ENCODE peak calls at places on chromosomes 12 and 14, in four cellular contexts. One of them, this sample, is unnamed.

GRCh38 chr14:106268013-106268727 is 741.8 kb downstream of the TMEM121 start:
- DNase-seq in esophagus squamous epithelium: no peak
- DNase-seq in left ventricle myocardium inferior: no peak
- DNase-seq in PC-3: no peak
- DNase-seq in this sample: no peak

GRCh38 chr12:50505386-50505827 is 622 bp downstream of the DIP2B start:
- DNase-seq in esophagus squamous epithelium: no peak
- DNase-seq in left ventricle myocardium inferior: peak; percentile 21
- DNase-seq in PC-3: peak; percentile 32
- DNase-seq in this sample: no peak

GRCh38 chr12:45268672-45269406 is 52.9 kb downstream of the ANO6 start:
- DNase-seq in esophagus squamous epithelium: no peak
- DNase-seq in left ventricle myocardium inferior: peak; percentile 80
- DNase-seq in PC-3: peak; percentile 95
- DNase-seq in this sample: peak; percentile 94

GRCh38 chr14:62015945-62016344 is 253.7 kb downstream of the SNAPC1 start:
- DNase-seq in esophagus squamous epithelium: no peak
- DNase-seq in left ventricle myocardium inferior: no peak
- DNase-seq in PC-3: peak; percentile 35
- DNase-seq in this sample: no peak

GRCh38 chr14:97408937-97409860 is 612.0 kb downstream of the VRK1 start:
- DNase-seq in esophagus squamous epithelium: no peak
- DNase-seq in left ventricle myocardium inferior: no peak
- DNase-seq in PC-3: no peak
- DNase-seq in this sample: no peak

GRCh38 chr14:104554088-104554607 is 25.4 kb upstream of the C14orf180 start:
- DNase-seq in esophagus squamous epithelium: no peak
- DNase-seq in left ventricle myocardium inferior: peak; percentile 11
- DNase-seq in PC-3: no peak
- DNase-seq in this sample: no peak

GRCh38 chr12:59736786-59737185 is 141.0 kb downstream of the SLC16A7 start:
- DNase-seq in esophagus squamous epithelium: no peak
- DNase-seq in left ventricle myocardium inferior: no peak
- DNase-seq in PC-3: peak; percentile 81
- DNase-seq in this sample: peak; percentile 87

GRCh38 chr14:96502621-96503251 is 554 bp downstream of the PAPOLA start:
- DNase-seq in esophagus squamous epithelium: no peak
- DNase-seq in left ventricle myocardium inferior: peak; percentile 50
- DNase-seq in PC-3: peak; percentile 23
- DNase-seq in this sample: peak; percentile 15

GRCh38 chr12:125113800-125114199 is 48.6 kb downstream of the AACS start:
- DNase-seq in esophagus squamous epithelium: no peak
- DNase-seq in left ventricle myocardium inferior: no peak
- DNase-seq in PC-3: no peak
- DNase-seq in this sample: no peak

GRCh38 chr14:90893510-90893909 is 77.3 kb upstream of the TTC7B start:
- DNase-seq in esophagus squamous epithelium: no peak
- DNase-seq in left ventricle myocardium inferior: no peak
- DNase-seq in PC-3: no peak
- DNase-seq in this sample: no peak

GRCh38 chr14:94342334-94342934 is 19.3 kb upstream of the SERPINA6 start:
- DNase-seq in esophagus squamous epithelium: peak; percentile 32
- DNase-seq in left ventricle myocardium inferior: peak; percentile 84
- DNase-seq in PC-3: peak; percentile 93
- DNase-seq in this sample: peak; percentile 100

GRCh38 chr14:93045965-93046695 is 69.6 kb downstream of the ITPK1 start:
- DNase-seq in esophagus squamous epithelium: no peak
- DNase-seq in left ventricle myocardium inferior: no peak
- DNase-seq in PC-3: peak; percentile 53
- DNase-seq in this sample: peak; percentile 94

GRCh38 chr14:100339757-100340453 is 16.8 kb downstream of the SLC25A47 start:
- DNase-seq in esophagus squamous epithelium: no peak
- DNase-seq in left ventricle myocardium inferior: no peak
- DNase-seq in PC-3: no peak
- DNase-seq in this sample: no peak

GRCh38 chr12:56521590-56522371 is at the start of gene RBMS2:
- DNase-seq in esophagus squamous epithelium: no peak
- DNase-seq in left ventricle myocardium inferior: peak; percentile 82
- DNase-seq in PC-3: peak; percentile 89
- DNase-seq in this sample: peak; percentile 91

GRCh38 chr14:104371031-104371430 is 208.5 kb upstream of the C14orf180 start:
- DNase-seq in esophagus squamous epithelium: no peak
- DNase-seq in left ventricle myocardium inferior: no peak
- DNase-seq in PC-3: no peak
- DNase-seq in this sample: no peak

GRCh38 chr14:50791201-50791600 is 39.8 kb downstream of the NIN start:
- DNase-seq in esophagus squamous epithelium: no peak
- DNase-seq in left ventricle myocardium inferior: no peak
- DNase-seq in PC-3: no peak
- DNase-seq in this sample: no peak

GRCh38 chr12:116689586-116689985 is 48.3 kb downstream of the SPRING1 start:
- DNase-seq in esophagus squamous epithelium: no peak
- DNase-seq in left ventricle myocardium inferior: no peak
- DNase-seq in PC-3: no peak
- DNase-seq in this sample: no peak

GRCh38 chr12:116691205-116691604 is 46.7 kb downstream of the SPRING1 start:
- DNase-seq in esophagus squamous epithelium: no peak
- DNase-seq in left ventricle myocardium inferior: no peak
- DNase-seq in PC-3: no peak
- DNase-seq in this sample: no peak

GRCh38 chr12:116690016-116690709 is 47.7 kb downstream of the SPRING1 start:
- DNase-seq in esophagus squamous epithelium: no peak
- DNase-seq in left ventricle myocardium inferior: no peak
- DNase-seq in PC-3: no peak
- DNase-seq in this sample: no peak

GRCh38 chr12:116684891-116685290 is 53.0 kb downstream of the SPRING1 start:
- DNase-seq in esophagus squamous epithelium: no peak
- DNase-seq in left ventricle myocardium inferior: no peak
- DNase-seq in PC-3: no peak
- DNase-seq in this sample: no peak

GRCh38 chr12:116687888-116688287 is 50.0 kb downstream of the SPRING1 start:
- DNase-seq in esophagus squamous epithelium: no peak
- DNase-seq in left ventricle myocardium inferior: peak; percentile 46
- DNase-seq in PC-3: peak; percentile 42
- DNase-seq in this sample: no peak
- H3K4me3 ChIP-seq in esophagus squamous epithelium: no peak overlapping the region
- H3K4me3 ChIP-seq in left ventricle myocardium inferior: no peak overlapping the region
- H3K4me3 ChIP-seq in PC-3: no peak overlapping the region
- H3K4me3 ChIP-seq in this sample: no peak overlapping the region

DNA sequence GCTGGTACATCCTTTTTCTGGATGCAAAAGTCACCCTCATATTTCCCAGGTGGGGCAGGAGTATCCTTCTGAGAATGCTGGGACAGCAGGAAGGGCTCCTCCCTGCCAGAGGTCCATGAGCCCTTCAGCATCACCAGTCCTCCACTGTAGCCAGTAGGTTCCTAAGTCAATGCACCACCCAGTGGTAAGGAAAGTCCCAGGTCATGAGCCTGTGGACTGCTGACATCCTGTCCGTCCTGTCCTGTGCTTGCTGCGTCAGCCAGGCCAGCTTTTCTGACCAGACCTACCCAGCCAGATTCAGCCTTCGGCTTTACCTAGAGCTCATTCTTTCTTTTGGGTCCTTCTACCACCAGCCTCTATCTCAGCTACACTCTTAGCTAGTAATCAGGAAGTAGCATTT is 23.0 kb upstream of the ACTN1 start:
- DNase-seq in esophagus squamous epithelium: no peak
- DNase-seq in left ventricle myocardium inferior: no peak
- DNase-seq in PC-3: peak; percentile 63
- DNase-seq in this sample: no peak
- TF ChIP-seq CTCF in esophagus squamous epithelium: no peak
- TF ChIP-seq CTCF in left ventricle myocardium inferior: peak; percentile 73
- TF ChIP-seq CTCF in PC-3: peak; percentile 56
- TF ChIP-seq CTCF in this sample: no peak

GRCh38 chr12:93767524-93767863 is 90.3 kb downstream of the CRADD start:
- DNase-seq in esophagus squamous epithelium: no peak
- DNase-seq in left ventricle myocardium inferior: no peak
- DNase-seq in PC-3: no peak
- DNase-seq in this sample: no peak
- H3K27ac ChIP-seq in esophagus squamous epithelium: no peak overlapping the region
- H3K27ac ChIP-seq in left ventricle myocardium inferior: peak overlapping the region; percentile 77
- H3K27ac ChIP-seq in PC-3: no peak overlapping the region
- H3K27ac ChIP-seq in this sample: no peak overlapping the region

GRCh38 chr12:123055281-123055766 is 74.8 kb downstream of the ARL6IP4 start:
- DNase-seq in esophagus squamous epithelium: no peak
- DNase-seq in left ventricle myocardium inferior: no peak
- DNase-seq in PC-3: no peak
- DNase-seq in this sample: no peak

GRCh38 chr12:123058471-123058870 is 78.0 kb downstream of the ARL6IP4 start:
- DNase-seq in esophagus squamous epithelium: no peak
- DNase-seq in left ventricle myocardium inferior: no peak
- DNase-seq in PC-3: no peak
- DNase-seq in this sample: no peak

GRCh38 chr12:123056053-123056452 is 75.6 kb downstream of the ARL6IP4 start:
- DNase-seq in esophagus squamous epithelium: no peak
- DNase-seq in left ventricle myocardium inferior: no peak
- DNase-seq in PC-3: no peak
- DNase-seq in this sample: no peak

GRCh38 chr12:123057505-123058265 is 77.2 kb downstream of the ARL6IP4 start:
- DNase-seq in esophagus squamous epithelium: no peak
- DNase-seq in left ventricle myocardium inferior: no peak
- DNase-seq in PC-3: no peak
- DNase-seq in this sample: no peak

GRCh38 chr12:123056709-123057108 is 76.2 kb downstream of the ARL6IP4 start:
- DNase-seq in esophagus squamous epithelium: no peak
- DNase-seq in left ventricle myocardium inferior: no peak
- DNase-seq in PC-3: no peak
- DNase-seq in this sample: no peak
- H3K4me3 ChIP-seq in esophagus squamous epithelium: no peak overlapping the region
- H3K4me3 ChIP-seq in left ventricle myocardium inferior: no peak overlapping the region
- H3K4me3 ChIP-seq in PC-3: no peak overlapping the region
- H3K4me3 ChIP-seq in this sample: no peak overlapping the region

DNA sequence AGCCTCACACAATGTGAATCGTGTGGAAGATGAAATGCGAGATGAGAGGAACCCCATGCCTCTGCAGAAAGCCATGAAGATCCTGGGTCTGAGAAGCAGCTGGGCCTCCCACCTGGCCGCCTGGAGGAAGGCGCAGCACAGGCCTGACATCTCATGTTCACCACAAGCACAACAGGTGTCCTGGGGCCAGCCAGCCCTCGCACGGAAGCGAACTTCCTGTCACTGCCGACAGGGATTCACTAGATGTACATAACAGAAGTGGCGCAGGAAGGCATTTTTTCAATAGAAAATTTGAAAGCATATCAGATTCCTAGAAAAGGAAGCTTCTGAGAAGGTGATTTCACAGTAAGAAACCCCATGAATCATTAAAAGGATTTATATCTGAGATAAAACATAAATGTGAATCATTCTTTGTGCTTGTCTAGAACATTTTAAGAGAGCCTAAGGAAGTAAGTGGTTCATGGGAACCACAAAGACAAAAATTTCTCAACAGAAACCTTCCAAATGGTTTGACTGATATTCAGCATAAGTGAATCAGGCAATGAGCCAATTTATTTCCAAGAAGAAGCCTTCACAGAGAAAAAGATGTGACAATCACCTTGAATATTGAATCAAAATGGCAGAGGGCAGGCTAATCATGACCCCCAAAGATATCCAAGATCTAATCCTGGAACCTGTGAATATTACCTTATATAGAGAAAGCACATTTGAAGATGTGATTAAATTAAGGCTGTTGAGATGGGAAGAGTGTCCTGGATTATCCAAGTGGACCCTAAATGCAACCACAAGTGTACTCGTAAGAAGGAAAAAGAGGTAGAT is 311.9 kb downstream of the DUSP6 start:
- DNase-seq in esophagus squamous epithelium: no peak
- DNase-seq in left ventricle myocardium inferior: no peak
- DNase-seq in PC-3: peak; percentile 16
- DNase-seq in this sample: peak; percentile 32
- TF ChIP-seq CTCF in esophagus squamous epithelium: no peak
- TF ChIP-seq CTCF in left ventricle myocardium inferior: no peak
- TF ChIP-seq CTCF in PC-3: no peak
- TF ChIP-seq CTCF in this sample: no peak